ENCODE peak calls at places on chromosomes 5 and 9, in ten cellular contexts. One of them, this sample, is unnamed.
A peak's percentile ranks its signal among the peaks of the same experiment; 100 is the strongest.

GRCh38 chr5:66647146-66647856 is 51.1 kb downstream of the MAST4 start:
- DNase-seq in fibroblast of mammary gland: peak; percentile 62
- DNase-seq in Peyer's patch: no peak
- DNase-seq in body of pancreas: no peak
- DNase-seq in A549: no peak
- DNase-seq in spleen: no peak
- DNase-seq in cardiac fibroblast: peak; percentile 51
- DNase-seq in transverse colon: no peak
- DNase-seq in psoas muscle: no peak
- DNase-seq in IMR-90: no peak
- DNase-seq in this sample: no peak

GRCh38 chr9:38057416-38058195 is 11.4 kb downstream of the SHB start:
- DNase-seq in fibroblast of mammary gland: no peak
- DNase-seq in Peyer's patch: no peak
- DNase-seq in body of pancreas: peak; percentile 55
- DNase-seq in A549: no peak
- DNase-seq in spleen: peak; percentile 66
- DNase-seq in cardiac fibroblast: no peak
- DNase-seq in transverse colon: no peak
- DNase-seq in psoas muscle: no peak
- DNase-seq in IMR-90: no peak
- DNase-seq in this sample: no peak

GRCh38 chr9:124941689-124942561 is 1.0 kb upstream of the GOLGA1 start:
- DNase-seq in fibroblast of mammary gland: peak; percentile 53
- DNase-seq in Peyer's patch: peak; percentile 88
- DNase-seq in body of pancreas: peak; percentile 60
- DNase-seq in A549: peak; percentile 29
- DNase-seq in spleen: peak; percentile 93
- DNase-seq in cardiac fibroblast: peak; percentile 66
- DNase-seq in transverse colon: peak; percentile 71
- DNase-seq in psoas muscle: peak; percentile 54
- DNase-seq in IMR-90: peak; percentile 58
- DNase-seq in this sample: peak; percentile 8

GRCh38 chr5:119287547-119288073 is 68.2 kb upstream of the TNFAIP8 start:
- DNase-seq in fibroblast of mammary gland: no peak
- DNase-seq in Peyer's patch: no peak
- DNase-seq in body of pancreas: no peak
- DNase-seq in A549: no peak
- DNase-seq in spleen: no peak
- DNase-seq in cardiac fibroblast: peak; percentile 31
- DNase-seq in transverse colon: no peak
- DNase-seq in psoas muscle: no peak
- DNase-seq in IMR-90: peak; percentile 32
- DNase-seq in this sample: no peak

GRCh38 chr5:52356311-52356918 is 431.3 kb upstream of the ITGA1 start:
- DNase-seq in fibroblast of mammary gland: peak; percentile 12
- DNase-seq in Peyer's patch: no peak
- DNase-seq in body of pancreas: no peak
- DNase-seq in A549: no peak
- DNase-seq in spleen: no peak
- DNase-seq in cardiac fibroblast: peak; percentile 28
- DNase-seq in transverse colon: no peak
- DNase-seq in psoas muscle: no peak
- DNase-seq in IMR-90: peak; percentile 2
- DNase-seq in this sample: peak; percentile 8

GRCh38 chr9:124381073-124381945 is 33.9 kb downstream of the PSMB7 start:
- DNase-seq in fibroblast of mammary gland: peak; percentile 65
- DNase-seq in Peyer's patch: no peak
- DNase-seq in body of pancreas: no peak
- DNase-seq in A549: no peak
- DNase-seq in spleen: no peak
- DNase-seq in cardiac fibroblast: peak; percentile 46
- DNase-seq in transverse colon: no peak
- DNase-seq in psoas muscle: no peak
- DNase-seq in IMR-90: peak; percentile 29
- DNase-seq in this sample: no peak

GRCh38 chr5:44740655-44741054 is 68.1 kb upstream of the MRPS30 start:
- DNase-seq in fibroblast of mammary gland: no peak
- DNase-seq in Peyer's patch: no peak
- DNase-seq in body of pancreas: no peak
- DNase-seq in A549: no peak
- DNase-seq in spleen: no peak
- DNase-seq in cardiac fibroblast: no peak
- DNase-seq in transverse colon: no peak
- DNase-seq in psoas muscle: no peak
- DNase-seq in IMR-90: no peak
- DNase-seq in this sample: no peak

GRCh38 chr5:151130922-151131891 is 26.4 kb downstream of the ANXA6 start:
- DNase-seq in fibroblast of mammary gland: no peak
- DNase-seq in Peyer's patch: peak; percentile 73
- DNase-seq in body of pancreas: peak; percentile 61
- DNase-seq in A549: no peak
- DNase-seq in spleen: no peak
- DNase-seq in cardiac fibroblast: no peak
- DNase-seq in transverse colon: peak; percentile 35
- DNase-seq in psoas muscle: no peak
- DNase-seq in IMR-90: peak; percentile 32
- DNase-seq in this sample: no peak

GRCh38 chr5:138832218-138832617 is 42.9 kb downstream of the LRRTM2 start:
- DNase-seq in fibroblast of mammary gland: peak; percentile 45
- DNase-seq in Peyer's patch: no peak
- DNase-seq in body of pancreas: no peak
- DNase-seq in A549: no peak
- DNase-seq in spleen: no peak
- DNase-seq in cardiac fibroblast: peak; percentile 27
- DNase-seq in transverse colon: no peak
- DNase-seq in psoas muscle: no peak
- DNase-seq in IMR-90: no peak
- DNase-seq in this sample: no peak

GRCh38 chr9:83154821-83155220 is 91.9 kb upstream of the RASEF start:
- DNase-seq in fibroblast of mammary gland: no peak
- DNase-seq in Peyer's patch: no peak
- DNase-seq in body of pancreas: peak; percentile 57
- DNase-seq in A549: no peak
- DNase-seq in spleen: no peak
- DNase-seq in cardiac fibroblast: peak; percentile 36
- DNase-seq in transverse colon: no peak
- DNase-seq in psoas muscle: no peak
- DNase-seq in IMR-90: no peak
- DNase-seq in this sample: no peak

GRCh38 chr5:97192580-97193421 is 9.8 kb upstream of the RIOK2 start:
- DNase-seq in fibroblast of mammary gland: peak; percentile 20
- DNase-seq in Peyer's patch: no peak
- DNase-seq in body of pancreas: no peak
- DNase-seq in A549: no peak
- DNase-seq in spleen: no peak
- DNase-seq in cardiac fibroblast: peak; percentile 41
- DNase-seq in transverse colon: no peak
- DNase-seq in psoas muscle: no peak
- DNase-seq in IMR-90: no peak
- DNase-seq in this sample: no peak

GRCh38 chr9:93693129-93693528 is 116.7 kb downstream of the PHF2 start:
- DNase-seq in fibroblast of mammary gland: no peak
- DNase-seq in Peyer's patch: no peak
- DNase-seq in body of pancreas: no peak
- DNase-seq in A549: no peak
- DNase-seq in spleen: no peak
- DNase-seq in cardiac fibroblast: no peak
- DNase-seq in transverse colon: no peak
- DNase-seq in psoas muscle: no peak
- DNase-seq in IMR-90: no peak
- DNase-seq in this sample: no peak

GRCh38 chr5:54909126-54909525 is 76.3 kb downstream of the ESM1 start:
- DNase-seq in fibroblast of mammary gland: peak; percentile 41
- DNase-seq in Peyer's patch: no peak
- DNase-seq in body of pancreas: no peak
- DNase-seq in A549: no peak
- DNase-seq in spleen: no peak
- DNase-seq in cardiac fibroblast: peak; percentile 46
- DNase-seq in transverse colon: no peak
- DNase-seq in psoas muscle: no peak
- DNase-seq in IMR-90: peak; percentile 6
- DNase-seq in this sample: no peak

GRCh38 chr5:93395010-93395409 is 186.0 kb downstream of the NR2F1-AS1 start:
- DNase-seq in fibroblast of mammary gland: no peak
- DNase-seq in Peyer's patch: no peak
- DNase-seq in body of pancreas: no peak
- DNase-seq in A549: no peak
- DNase-seq in spleen: no peak
- DNase-seq in cardiac fibroblast: no peak
- DNase-seq in transverse colon: no peak
- DNase-seq in psoas muscle: no peak
- DNase-seq in IMR-90: no peak
- DNase-seq in this sample: no peak

GRCh38 chr9:21589344-21590056 is 107.4 kb upstream of the IFNE start:
- DNase-seq in fibroblast of mammary gland: no peak
- DNase-seq in Peyer's patch: no peak
- DNase-seq in body of pancreas: no peak
- DNase-seq in A549: no peak
- DNase-seq in spleen: no peak
- DNase-seq in cardiac fibroblast: no peak
- DNase-seq in transverse colon: no peak
- DNase-seq in psoas muscle: no peak
- DNase-seq in IMR-90: no peak
- DNase-seq in this sample: no peak
- H3K4me3 ChIP-seq in fibroblast of mammary gland: no peak overlapping the region
- H3K4me3 ChIP-seq in Peyer's patch: no peak overlapping the region
- H3K4me3 ChIP-seq in body of pancreas: no peak overlapping the region
- H3K4me3 ChIP-seq in A549: peak overlapping the region; percentile 49
- H3K4me3 ChIP-seq in spleen: no peak overlapping the region
- H3K4me3 ChIP-seq in cardiac fibroblast: no peak overlapping the region
- H3K4me3 ChIP-seq in transverse colon: no peak overlapping the region
- H3K4me3 ChIP-seq in psoas muscle: no peak overlapping the region
- H3K4me3 ChIP-seq in IMR-90: no peak overlapping the region
- H3K4me3 ChIP-seq in this sample: no peak overlapping the region

DNA sequence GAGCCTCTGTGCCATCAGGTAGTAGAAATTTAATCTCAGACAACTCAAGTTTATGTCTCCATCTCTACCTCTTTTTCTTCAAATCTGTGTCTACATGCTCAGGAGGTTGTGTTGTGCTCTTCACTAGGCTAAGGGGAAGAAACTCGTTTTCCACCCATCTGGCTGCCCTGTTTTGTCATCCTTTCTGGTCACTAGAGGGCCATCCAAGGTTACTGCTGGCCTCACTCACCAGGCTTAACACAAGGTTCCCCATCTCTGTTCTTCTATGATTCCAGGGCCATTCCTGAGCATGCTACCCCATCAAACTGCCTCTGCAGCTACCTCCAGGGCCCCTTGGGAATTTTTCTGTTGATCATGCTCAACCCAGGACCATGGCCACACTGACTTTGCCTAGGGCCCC is 213.3 kb upstream of the FBXL7 start:
- DNase-seq in fibroblast of mammary gland: no peak
- DNase-seq in Peyer's patch: no peak
- DNase-seq in body of pancreas: no peak
- DNase-seq in A549: no peak
- DNase-seq in spleen: no peak
- DNase-seq in cardiac fibroblast: no peak
- DNase-seq in transverse colon: no peak
- DNase-seq in psoas muscle: no peak
- DNase-seq in IMR-90: no peak
- DNase-seq in this sample: no peak
- TF ChIP-seq CTCF in fibroblast of mammary gland: no peak
- TF ChIP-seq CTCF in Peyer's patch: no peak
- TF ChIP-seq CTCF in body of pancreas: no peak
- TF ChIP-seq CTCF in A549: no peak
- TF ChIP-seq CTCF in spleen: no peak
- TF ChIP-seq CTCF in cardiac fibroblast: peak; percentile 14
- TF ChIP-seq CTCF in transverse colon: no peak
- TF ChIP-seq CTCF in psoas muscle: no peak
- TF ChIP-seq CTCF in IMR-90: no peak
- TF ChIP-seq CTCF in this sample: peak; percentile 57

DNA sequence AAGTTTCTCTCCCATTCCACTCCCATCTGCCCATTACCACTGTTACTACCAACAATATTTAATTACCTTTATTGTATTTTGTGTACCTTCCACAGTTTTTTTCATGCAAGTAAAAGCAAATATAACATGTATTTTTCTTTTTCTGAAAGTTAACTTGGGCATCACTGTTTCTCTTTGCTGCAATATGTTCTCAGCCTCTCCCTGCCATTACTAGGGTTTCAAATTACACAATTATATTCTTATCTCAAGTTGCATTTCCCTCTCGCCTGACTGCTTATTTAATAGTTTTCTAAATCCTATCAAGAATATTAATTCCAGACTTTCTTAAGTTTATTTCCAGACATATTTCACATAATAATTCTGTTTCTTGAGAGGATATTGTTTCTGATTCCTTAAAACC is 46.9 kb upstream of the GAS1 start:
- DNase-seq in fibroblast of mammary gland: no peak
- DNase-seq in Peyer's patch: no peak
- DNase-seq in body of pancreas: no peak
- DNase-seq in A549: no peak
- DNase-seq in spleen: no peak
- DNase-seq in cardiac fibroblast: no peak
- DNase-seq in transverse colon: no peak
- DNase-seq in psoas muscle: no peak
- DNase-seq in IMR-90: no peak
- DNase-seq in this sample: no peak
- H3K4me3 ChIP-seq in fibroblast of mammary gland: no peak overlapping the region
- H3K4me3 ChIP-seq in Peyer's patch: no peak overlapping the region
- H3K4me3 ChIP-seq in body of pancreas: no peak overlapping the region
- H3K4me3 ChIP-seq in A549: no peak overlapping the region
- H3K4me3 ChIP-seq in spleen: no peak overlapping the region
- H3K4me3 ChIP-seq in cardiac fibroblast: no peak overlapping the region
- H3K4me3 ChIP-seq in transverse colon: no peak overlapping the region
- H3K4me3 ChIP-seq in psoas muscle: no peak overlapping the region
- H3K4me3 ChIP-seq in IMR-90: no peak overlapping the region
- H3K4me3 ChIP-seq in this sample: no peak overlapping the region

GRCh38 chr9:70315389-70315788 is 56.6 kb downstream of the SMC5 start:
- DNase-seq in fibroblast of mammary gland: peak; percentile 36
- DNase-seq in Peyer's patch: no peak
- DNase-seq in body of pancreas: no peak
- DNase-seq in A549: no peak
- DNase-seq in spleen: no peak
- DNase-seq in cardiac fibroblast: peak; percentile 59
- DNase-seq in transverse colon: no peak
- DNase-seq in psoas muscle: no peak
- DNase-seq in IMR-90: peak; percentile 59
- DNase-seq in this sample: no peak

GRCh38 chr9:70322096-70322495 is 63.3 kb downstream of the SMC5 start:
- DNase-seq in fibroblast of mammary gland: no peak
- DNase-seq in Peyer's patch: no peak
- DNase-seq in body of pancreas: no peak
- DNase-seq in A549: no peak
- DNase-seq in spleen: no peak
- DNase-seq in cardiac fibroblast: no peak
- DNase-seq in transverse colon: no peak
- DNase-seq in psoas muscle: no peak
- DNase-seq in IMR-90: no peak
- DNase-seq in this sample: no peak

DNA sequence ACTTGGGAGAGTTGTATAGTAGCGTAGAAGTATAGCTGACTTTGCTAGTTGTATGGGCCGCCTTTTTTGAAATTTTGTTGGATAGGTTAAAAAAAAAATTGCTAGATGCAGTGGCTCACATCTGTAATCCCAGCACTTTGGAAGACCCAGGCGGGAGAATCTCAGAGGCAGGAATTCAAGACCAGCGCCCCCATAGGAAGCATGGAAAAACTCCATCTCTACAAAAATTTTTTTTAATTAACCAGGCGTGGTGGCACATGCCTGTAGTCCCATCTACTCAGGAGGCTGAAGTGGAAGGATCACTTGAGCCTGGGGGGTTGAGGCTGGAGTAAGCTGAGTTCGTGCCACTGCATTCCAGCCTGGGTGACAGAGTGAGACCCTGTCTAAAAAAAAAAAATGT is 59.2 kb downstream of the SMC5 start:
- DNase-seq in fibroblast of mammary gland: no peak
- DNase-seq in Peyer's patch: no peak
- DNase-seq in body of pancreas: no peak
- DNase-seq in A549: no peak
- DNase-seq in spleen: no peak
- DNase-seq in cardiac fibroblast: no peak
- DNase-seq in transverse colon: no peak
- DNase-seq in psoas muscle: no peak
- DNase-seq in IMR-90: no peak
- DNase-seq in this sample: no peak
- TF ChIP-seq CTCF in fibroblast of mammary gland: peak; percentile 7
- TF ChIP-seq CTCF in Peyer's patch: no peak
- TF ChIP-seq CTCF in body of pancreas: no peak
- TF ChIP-seq CTCF in A549: no peak
- TF ChIP-seq CTCF in spleen: no peak
- TF ChIP-seq CTCF in cardiac fibroblast: peak; percentile 7
- TF ChIP-seq CTCF in transverse colon: no peak
- TF ChIP-seq CTCF in psoas muscle: no peak
- TF ChIP-seq CTCF in IMR-90: no peak
- TF ChIP-seq CTCF in this sample: no peak